ENCODE peak calls at places on chromosome 2, in five cellular contexts. One of them, this sample, is unnamed.

GRCh38 chr2:238908960-238909951 is 61.4 kb downstream of the TWIST2 start:
- DNase-seq in HL-60: no peak
- DNase-seq in lung: no peak
- DNase-seq in neural crest cell: peak
- DNase-seq in uterus: peak
- DNase-seq in this sample: peak

GRCh38 chr2:3612639-3613523 is 18.0 kb downstream of the COLEC11 start:
- DNase-seq in HL-60: no peak
- DNase-seq in lung: no peak
- DNase-seq in neural crest cell: no peak
- DNase-seq in uterus: no peak
- DNase-seq in this sample: no peak

GRCh38 chr2:42101641-42102605 is 54.1 kb downstream of the PKDCC start:
- DNase-seq in HL-60: peak
- DNase-seq in lung: peak
- DNase-seq in neural crest cell: peak
- DNase-seq in uterus: peak
- DNase-seq in this sample: peak

GRCh38 chr2:197195591-197195990 is 115.0 kb downstream of the ANKRD44 start:
- DNase-seq in HL-60: no peak
- DNase-seq in lung: no peak
- DNase-seq in neural crest cell: no peak
- DNase-seq in uterus: no peak
- DNase-seq in this sample: no peak

GRCh38 chr2:128746356-128746755 is 427.7 kb upstream of the HS6ST1 start:
- DNase-seq in HL-60: no peak
- DNase-seq in lung: no peak
- DNase-seq in neural crest cell: no peak
- DNase-seq in uterus: no peak
- DNase-seq in this sample: no peak

GRCh38 chr2:100588071-100588786 is 25.4 kb downstream of the PDCL3 start:
- DNase-seq in HL-60: peak
- DNase-seq in lung: no peak
- DNase-seq in neural crest cell: no peak
- DNase-seq in uterus: no peak
- DNase-seq in this sample: no peak

GRCh38 chr2:98822301-98823164 is 91.6 kb upstream of the MGAT4A start:
- DNase-seq in HL-60: no peak
- DNase-seq in lung: peak
- DNase-seq in neural crest cell: peak
- DNase-seq in uterus: no peak
- DNase-seq in this sample: peak

GRCh38 chr2:72147303-72147970 is at the start of gene CYP26B1:
- DNase-seq in HL-60: no peak
- DNase-seq in lung: peak
- DNase-seq in neural crest cell: no peak
- DNase-seq in uterus: peak
- DNase-seq in this sample: peak

GRCh38 chr2:128603411-128603924 is 284.8 kb upstream of the HS6ST1 start:
- DNase-seq in HL-60: no peak
- DNase-seq in lung: no peak
- DNase-seq in neural crest cell: no peak
- DNase-seq in uterus: no peak
- DNase-seq in this sample: no peak

GRCh38 chr2:64283641-64284371 is 139.6 kb upstream of the PELI1 start:
- DNase-seq in HL-60: no peak
- DNase-seq in lung: no peak
- DNase-seq in neural crest cell: no peak
- DNase-seq in uterus: peak
- DNase-seq in this sample: no peak

GRCh38 chr2:15796543-15796942 is 143.8 kb upstream of the MYCN start:
- DNase-seq in HL-60: no peak
- DNase-seq in lung: no peak
- DNase-seq in neural crest cell: no peak
- DNase-seq in uterus: no peak
- DNase-seq in this sample: no peak

GRCh38 chr2:69092857-69093256 is 79.9 kb downstream of the ANTXR1 start:
- DNase-seq in HL-60: no peak
- DNase-seq in lung: no peak
- DNase-seq in neural crest cell: no peak
- DNase-seq in uterus: no peak
- DNase-seq in this sample: no peak

GRCh38 chr2:109331864-109332848 is 203.2 kb downstream of the SH3RF3 start:
- DNase-seq in HL-60: peak
- DNase-seq in lung: peak
- DNase-seq in neural crest cell: no peak
- DNase-seq in uterus: peak
- DNase-seq in this sample: peak

GRCh38 chr2:47219970-47220369 is 64.9 kb upstream of the STPG4 start:
- DNase-seq in HL-60: no peak
- DNase-seq in lung: no peak
- DNase-seq in neural crest cell: no peak
- DNase-seq in uterus: no peak
- DNase-seq in this sample: no peak

GRCh38 chr2:214674278-214674677 is 135.2 kb downstream of the BARD1 start:
- DNase-seq in HL-60: no peak
- DNase-seq in lung: no peak
- DNase-seq in neural crest cell: no peak
- DNase-seq in uterus: no peak
- DNase-seq in this sample: no peak

GRCh38 chr2:238445409-238446190 is 18.9 kb downstream of the ASB1 start:
- DNase-seq in HL-60: no peak
- DNase-seq in lung: no peak
- DNase-seq in neural crest cell: no peak
- DNase-seq in uterus: no peak
- DNase-seq in this sample: no peak

GRCh38 chr2:144523606-144524131 is 3.8 kb upstream of the ZEB2 start:
- DNase-seq in HL-60: no peak
- DNase-seq in lung: no peak
- DNase-seq in neural crest cell: no peak
- DNase-seq in uterus: no peak
- DNase-seq in this sample: no peak

GRCh38 chr2:230905448-230906430 is 19.3 kb downstream of the GPR55 start:
- DNase-seq in HL-60: no peak
- DNase-seq in lung: no peak
- DNase-seq in neural crest cell: no peak
- DNase-seq in uterus: no peak
- DNase-seq in this sample: peak

GRCh38 chr2:158996378-158996993 is 28.0 kb downstream of the TANC1 start:
- DNase-seq in HL-60: no peak
- DNase-seq in lung: no peak
- DNase-seq in neural crest cell: no peak
- DNase-seq in uterus: no peak
- DNase-seq in this sample: no peak
- TF ChIP-seq CTCF in HL-60: peak
- TF ChIP-seq CTCF in lung: no peak
- TF ChIP-seq CTCF in neural crest cell: peak
- TF ChIP-seq CTCF in uterus: no peak
- TF ChIP-seq CTCF in this sample: peak

GRCh38 chr2:111017034-111017640 is 103.6 kb upstream of the BCL2L11 start:
- DNase-seq in HL-60: peak
- DNase-seq in lung: no peak
- DNase-seq in neural crest cell: no peak
- DNase-seq in uterus: no peak
- DNase-seq in this sample: no peak

GRCh38 chr2:111024496-111024895 is 96.2 kb upstream of the BCL2L11 start:
- DNase-seq in HL-60: no peak
- DNase-seq in lung: no peak
- DNase-seq in neural crest cell: no peak
- DNase-seq in uterus: no peak
- DNase-seq in this sample: no peak

GRCh38 chr2:111025288-111025687 is 95.4 kb upstream of the BCL2L11 start:
- DNase-seq in HL-60: no peak
- DNase-seq in lung: no peak
- DNase-seq in neural crest cell: no peak
- DNase-seq in uterus: no peak
- DNase-seq in this sample: no peak

GRCh38 chr2:111017909-111018308 is 102.8 kb upstream of the BCL2L11 start:
- DNase-seq in HL-60: no peak
- DNase-seq in lung: no peak
- DNase-seq in neural crest cell: no peak
- DNase-seq in uterus: no peak
- DNase-seq in this sample: no peak

DNA sequence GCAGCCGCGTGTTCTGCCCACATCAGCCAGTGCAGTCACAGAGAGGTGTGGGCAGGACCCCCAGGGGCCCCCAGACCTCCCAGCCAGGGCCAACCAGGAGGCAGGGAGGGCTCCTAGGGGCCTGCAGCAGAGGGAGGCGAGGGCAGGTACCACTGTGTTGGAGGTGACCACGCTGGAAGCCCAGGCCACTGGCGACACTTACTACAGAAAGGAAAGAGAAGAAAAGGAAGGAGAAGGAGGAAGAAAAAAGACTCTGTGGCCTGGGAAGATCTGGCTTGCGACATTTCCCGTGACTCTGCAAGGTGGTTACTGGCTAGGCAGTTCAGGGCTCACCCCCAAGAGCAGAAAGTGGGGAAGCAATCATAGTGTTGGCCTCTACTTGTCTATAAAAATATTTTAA is 98.1 kb upstream of the BCL2L11 start:
- DNase-seq in HL-60: peak
- DNase-seq in lung: no peak
- DNase-seq in neural crest cell: no peak
- DNase-seq in uterus: no peak
- DNase-seq in this sample: no peak
- TF ChIP-seq CTCF in HL-60: no peak
- TF ChIP-seq CTCF in lung: no peak
- TF ChIP-seq CTCF in neural crest cell: no peak
- TF ChIP-seq CTCF in uterus: no peak
- TF ChIP-seq CTCF in this sample: no peak

DNA sequence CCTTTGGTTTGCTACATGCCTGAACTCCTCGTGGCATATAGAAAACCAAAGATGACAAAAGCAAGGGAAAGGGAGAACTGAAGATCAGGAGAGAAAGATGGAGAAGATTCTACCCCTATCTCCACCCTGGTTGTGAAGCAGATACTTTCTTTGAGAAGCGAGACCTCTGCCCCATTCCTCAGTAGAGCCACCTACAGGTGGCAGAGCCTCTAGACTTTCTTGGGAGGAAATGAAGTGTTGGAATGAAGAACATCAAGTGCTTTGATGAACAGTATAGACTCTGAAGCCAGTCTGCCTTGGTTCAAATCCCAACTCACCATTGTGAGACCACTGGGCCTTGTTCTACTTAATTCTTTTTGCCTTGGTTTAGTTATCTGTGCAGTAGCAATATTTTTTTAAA is 348.8 kb upstream of the ETAA1 start:
- DNase-seq in HL-60: no peak
- DNase-seq in lung: no peak
- DNase-seq in neural crest cell: no peak
- DNase-seq in uterus: no peak
- DNase-seq in this sample: no peak
- TF ChIP-seq CTCF in HL-60: no peak
- TF ChIP-seq CTCF in lung: no peak
- TF ChIP-seq CTCF in neural crest cell: no peak
- TF ChIP-seq CTCF in uterus: no peak
- TF ChIP-seq CTCF in this sample: no peak

DNA sequence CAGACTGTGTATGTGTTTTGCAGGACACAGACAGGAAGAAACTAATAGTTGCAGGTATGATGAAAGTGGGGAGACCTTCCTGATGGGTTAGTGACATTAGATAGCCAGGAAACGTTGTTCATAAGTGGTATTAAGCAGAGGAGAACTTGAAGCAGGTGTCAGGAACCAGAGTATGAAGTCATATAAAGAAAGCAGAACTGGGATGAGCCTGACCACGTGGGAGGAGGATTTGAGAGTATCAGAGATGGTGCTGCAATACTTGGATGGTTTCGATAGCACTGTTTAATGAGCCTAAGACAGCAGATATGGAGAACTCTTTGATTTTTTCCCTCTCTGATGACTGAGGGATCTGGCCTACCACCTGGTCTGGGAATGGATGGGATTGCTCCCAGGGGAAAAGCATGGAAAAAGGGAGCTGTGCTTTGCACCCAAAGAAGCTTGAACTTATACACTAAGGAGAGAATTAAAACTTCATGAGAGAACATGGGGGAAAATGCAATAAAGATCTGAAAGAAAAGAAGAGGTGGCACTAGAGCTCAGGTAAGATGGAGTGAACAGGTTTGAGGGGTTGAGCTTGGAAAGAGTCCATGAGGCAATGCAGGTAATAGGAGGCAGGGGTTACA is 226.0 kb upstream of the LRRTM1 start:
- DNase-seq in HL-60: no peak
- DNase-seq in lung: no peak
- DNase-seq in neural crest cell: no peak
- DNase-seq in uterus: no peak
- DNase-seq in this sample: no peak
- TF ChIP-seq CTCF in HL-60: no peak
- TF ChIP-seq CTCF in lung: no peak
- TF ChIP-seq CTCF in neural crest cell: no peak
- TF ChIP-seq CTCF in uterus: no peak
- TF ChIP-seq CTCF in this sample: no peak

This sample was measured in nephron progenitor cell.